ENCODE peak calls at places on chromosomes 2 and 18, in five cellular contexts. One of them, this sample, is unnamed.

GRCh38 chr18:23802817-23803216 is 113.6 kb downstream of the LAMA3 start:
- DNase-seq in endothelial cell of umbilical vein: no peak
- DNase-seq in upper lobe of right lung: no peak
- DNase-seq in A549: no peak
- DNase-seq in tibial artery: no peak
- DNase-seq in this sample: no peak

GRCh38 chr18:74929110-74929509 is 279.8 kb downstream of the PTGR3 start:
- DNase-seq in upper lobe of right lung: no peak
- DNase-seq in A549: no peak
- DNase-seq in endothelial cell of umbilical vein: peak; percentile 42
- DNase-seq in tibial artery: no peak
- DNase-seq in this sample: no peak

GRCh38 chr2:45168731-45169338 is 159.6 kb upstream of the SIX2 start:
- DNase-seq in endothelial cell of umbilical vein: peak; percentile 36
- DNase-seq in A549: peak; percentile 46
- DNase-seq in upper lobe of right lung: no peak
- DNase-seq in tibial artery: no peak
- DNase-seq in this sample: peak; percentile 26

GRCh38 chr2:125397535-125398251 is 1258.3 kb upstream of the GYPC start:
- DNase-seq in tibial artery: no peak
- DNase-seq in A549: no peak
- DNase-seq in upper lobe of right lung: no peak
- DNase-seq in endothelial cell of umbilical vein: no peak
- DNase-seq in this sample: no peak

GRCh38 chr2:210561482-210561881 is 5.1 kb downstream of the CPS1 start:
- DNase-seq in upper lobe of right lung: no peak
- DNase-seq in tibial artery: no peak
- DNase-seq in A549: no peak
- DNase-seq in endothelial cell of umbilical vein: no peak
- DNase-seq in this sample: no peak

GRCh38 chr2:113842919-113843736 is 46.8 kb upstream of the ACTR3 start:
- DNase-seq in upper lobe of right lung: no peak
- DNase-seq in A549: no peak
- DNase-seq in endothelial cell of umbilical vein: no peak
- DNase-seq in tibial artery: no peak
- DNase-seq in this sample: no peak

GRCh38 chr18:13395577-13395976 is 177.0 kb downstream of the LDLRAD4 start:
- DNase-seq in A549: no peak
- DNase-seq in endothelial cell of umbilical vein: no peak
- DNase-seq in tibial artery: no peak
- DNase-seq in upper lobe of right lung: no peak
- DNase-seq in this sample: no peak

GRCh38 chr2:232689152-232689910 is 7.8 kb upstream of the GIGYF2 start:
- DNase-seq in upper lobe of right lung: peak; percentile 60
- DNase-seq in tibial artery: no peak
- DNase-seq in endothelial cell of umbilical vein: peak; percentile 53
- DNase-seq in A549: no peak
- DNase-seq in this sample: no peak

GRCh38 chr2:212770240-212770639 is 231.6 kb upstream of the ERBB4 start:
- DNase-seq in tibial artery: no peak
- DNase-seq in upper lobe of right lung: no peak
- DNase-seq in A549: no peak
- DNase-seq in endothelial cell of umbilical vein: no peak
- DNase-seq in this sample: no peak

GRCh38 chr2:109470121-109470921 is 143.4 kb downstream of the SEPTIN10 start:
- DNase-seq in upper lobe of right lung: no peak
- DNase-seq in tibial artery: no peak
- DNase-seq in endothelial cell of umbilical vein: peak; percentile 80
- DNase-seq in A549: peak; percentile 30
- DNase-seq in this sample: no peak

GRCh38 chr2:20110876-20111275 is 59.4 kb upstream of the LAPTM4A start:
- DNase-seq in tibial artery: no peak
- DNase-seq in upper lobe of right lung: no peak
- DNase-seq in endothelial cell of umbilical vein: no peak
- DNase-seq in A549: no peak
- DNase-seq in this sample: no peak

GRCh38 chr2:221513251-221513650 is 58.9 kb downstream of the EPHA4 start:
- DNase-seq in upper lobe of right lung: no peak
- DNase-seq in A549: no peak
- DNase-seq in tibial artery: no peak
- DNase-seq in endothelial cell of umbilical vein: no peak
- DNase-seq in this sample: no peak

GRCh38 chr2:163207706-163208370 is 369.3 kb upstream of the KCNH7 start:
- DNase-seq in endothelial cell of umbilical vein: no peak
- DNase-seq in upper lobe of right lung: no peak
- DNase-seq in A549: no peak
- DNase-seq in tibial artery: no peak
- DNase-seq in this sample: no peak

GRCh38 chr2:38148501-38148900 is 72.5 kb upstream of the CYP1B1 start:
- DNase-seq in upper lobe of right lung: peak; percentile 66
- DNase-seq in endothelial cell of umbilical vein: no peak
- DNase-seq in tibial artery: peak; percentile 34
- DNase-seq in A549: peak; percentile 75
- DNase-seq in this sample: no peak

GRCh38 chr2:223010641-223011040 is 41.3 kb upstream of the KCNE4 start:
- DNase-seq in A549: no peak
- DNase-seq in endothelial cell of umbilical vein: no peak
- DNase-seq in tibial artery: no peak
- DNase-seq in upper lobe of right lung: no peak
- DNase-seq in this sample: no peak

GRCh38 chr18:2906522-2907458 is 60.0 kb downstream of the EMILIN2 start:
- DNase-seq in endothelial cell of umbilical vein: peak; percentile 24
- DNase-seq in upper lobe of right lung: peak; percentile 80
- DNase-seq in tibial artery: no peak
- DNase-seq in A549: peak; percentile 16
- DNase-seq in this sample: peak; percentile 50

GRCh38 chr2:164967781-164968228 is 12.5 kb upstream of the SLC38A11 start:
- DNase-seq in tibial artery: no peak
- DNase-seq in endothelial cell of umbilical vein: no peak
- DNase-seq in upper lobe of right lung: no peak
- DNase-seq in A549: peak; percentile 57
- DNase-seq in this sample: no peak

GRCh38 chr2:33620-34019 is 12.7 kb downstream of the FAM110C start:
- DNase-seq in A549: no peak
- DNase-seq in upper lobe of right lung: no peak
- DNase-seq in endothelial cell of umbilical vein: no peak
- DNase-seq in tibial artery: no peak
- DNase-seq in this sample: no peak

GRCh38 chr18:59141294-59142068 is 1.8 kb downstream of the SEC11C start:
- DNase-seq in upper lobe of right lung: no peak
- DNase-seq in tibial artery: no peak
- DNase-seq in endothelial cell of umbilical vein: no peak
- DNase-seq in A549: no peak
- DNase-seq in this sample: no peak

GRCh38 chr2:235921508-235922260 is 246.5 kb downstream of the GBX2 start:
- DNase-seq in upper lobe of right lung: no peak
- DNase-seq in endothelial cell of umbilical vein: no peak
- DNase-seq in tibial artery: no peak
- DNase-seq in A549: no peak
- DNase-seq in this sample: no peak

GRCh38 chr18:71398530-71398929 is 1109.7 kb downstream of the SOCS6 start:
- DNase-seq in A549: peak; percentile 3
- DNase-seq in upper lobe of right lung: no peak
- DNase-seq in endothelial cell of umbilical vein: peak; percentile 35
- DNase-seq in tibial artery: no peak
- DNase-seq in this sample: no peak

GRCh38 chr2:109478906-109479493 is 134.8 kb downstream of the SEPTIN10 start:
- DNase-seq in tibial artery: no peak
- DNase-seq in A549: no peak
- DNase-seq in upper lobe of right lung: no peak
- DNase-seq in endothelial cell of umbilical vein: no peak
- DNase-seq in this sample: no peak

GRCh38 chr18:75223687-75224347 is 13.2 kb downstream of the TSHZ1 start:
- DNase-seq in tibial artery: no peak
- DNase-seq in endothelial cell of umbilical vein: no peak
- DNase-seq in upper lobe of right lung: no peak
- DNase-seq in A549: no peak
- DNase-seq in this sample: no peak

GRCh38 chr2:102142829-102143449 is 393 bp downstream of the IL1R1 start:
- DNase-seq in A549: peak; percentile 47
- DNase-seq in endothelial cell of umbilical vein: no peak
- DNase-seq in tibial artery: no peak
- DNase-seq in upper lobe of right lung: no peak
- DNase-seq in this sample: no peak

GRCh38 chr2:146572598-146572997 is 1272.2 kb upstream of the ACVR2A start:
- DNase-seq in upper lobe of right lung: no peak
- DNase-seq in A549: no peak
- DNase-seq in tibial artery: no peak
- DNase-seq in endothelial cell of umbilical vein: no peak
- DNase-seq in this sample: no peak

GRCh38 chr2:38281095-38281742 is 95.9 kb downstream of the ATL2 start:
- DNase-seq in endothelial cell of umbilical vein: no peak
- DNase-seq in tibial artery: no peak
- DNase-seq in upper lobe of right lung: no peak
- DNase-seq in A549: no peak
- DNase-seq in this sample: no peak

GRCh38 chr2:40401896-40402295 is 50.0 kb downstream of the SLC8A1 start:
- DNase-seq in tibial artery: no peak
- DNase-seq in upper lobe of right lung: no peak
- DNase-seq in endothelial cell of umbilical vein: peak; percentile 67
- DNase-seq in A549: peak; percentile 64
- DNase-seq in this sample: no peak

GRCh38 chr2:123521868-123522267 is 503.2 kb upstream of the CNTNAP5 start:
- DNase-seq in tibial artery: no peak
- DNase-seq in endothelial cell of umbilical vein: no peak
- DNase-seq in A549: no peak
- DNase-seq in upper lobe of right lung: no peak
- DNase-seq in this sample: no peak
- H3K9me3 ChIP-seq in tibial artery: no peaks in the 10 kb centered on the region
- H3K9me3 ChIP-seq in endothelial cell of umbilical vein: peaks cover 2% of the 10 kb centered on the region
- H3K9me3 ChIP-seq in A549: no peaks in the 10 kb centered on the region
- H3K9me3 ChIP-seq in upper lobe of right lung: no peaks in the 10 kb centered on the region
- H3K9me3 ChIP-seq in this sample: no peaks in the 10 kb centered on the region

GRCh38 chr2:95361216-95361980 is 41.1 kb upstream of the FAHD2A start:
- DNase-seq in tibial artery: peak; percentile 12
- DNase-seq in A549: no peak
- DNase-seq in endothelial cell of umbilical vein: no peak
- DNase-seq in upper lobe of right lung: peak; percentile 20
- DNase-seq in this sample: no peak

GRCh38 chr2:95359035-95359434 is 43.5 kb upstream of the FAHD2A start:
- DNase-seq in endothelial cell of umbilical vein: no peak
- DNase-seq in upper lobe of right lung: no peak
- DNase-seq in tibial artery: peak; percentile 17
- DNase-seq in A549: no peak
- DNase-seq in this sample: no peak

GRCh38 chr2:95356821-95357700 is 45.4 kb upstream of the FAHD2A start:
- DNase-seq in A549: no peak
- DNase-seq in endothelial cell of umbilical vein: no peak
- DNase-seq in upper lobe of right lung: no peak
- DNase-seq in tibial artery: no peak
- DNase-seq in this sample: no peak

GRCh38 chr2:95357717-95358280 is 44.7 kb upstream of the FAHD2A start:
- DNase-seq in tibial artery: no peak
- DNase-seq in A549: no peak
- DNase-seq in endothelial cell of umbilical vein: no peak
- DNase-seq in upper lobe of right lung: peak; percentile 30
- DNase-seq in this sample: no peak

DNA sequence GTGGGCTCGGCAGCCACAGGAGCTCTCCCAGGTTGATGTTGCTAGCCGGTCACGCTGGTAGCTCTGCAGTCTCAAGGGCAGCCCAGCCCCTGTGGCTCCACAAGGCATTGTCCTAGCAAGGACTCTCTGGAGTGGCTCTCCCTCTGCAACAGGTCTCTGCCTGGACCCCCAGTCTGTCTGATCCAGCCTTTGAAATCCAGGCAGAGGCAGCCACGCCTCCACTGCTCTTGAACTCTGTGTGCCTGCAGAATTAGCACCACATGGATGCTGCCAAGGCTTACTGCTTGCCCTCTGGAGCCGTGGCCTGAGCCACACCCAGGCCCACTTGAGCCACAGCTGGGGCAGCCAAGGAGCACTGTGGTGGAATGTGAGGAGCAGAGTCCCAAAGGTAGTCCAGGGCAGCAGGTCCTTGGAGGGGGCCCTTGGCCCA is 43.0 kb upstream of the FAHD2A start:
- DNase-seq in upper lobe of right lung: no peak
- DNase-seq in endothelial cell of umbilical vein: no peak
- DNase-seq in A549: no peak
- DNase-seq in tibial artery: peak; percentile 16
- DNase-seq in this sample: no peak
- H3K9me3 ChIP-seq in upper lobe of right lung: no peaks in the 10 kb centered on the region
- H3K9me3 ChIP-seq in endothelial cell of umbilical vein: no peaks in the 10 kb centered on the region
- H3K9me3 ChIP-seq in A549: peaks cover 3% of the 10 kb centered on the region
- H3K9me3 ChIP-seq in tibial artery: peaks cover 5% of the 10 kb centered on the region
- H3K9me3 ChIP-seq in this sample: no peaks in the 10 kb centered on the region

DNA sequence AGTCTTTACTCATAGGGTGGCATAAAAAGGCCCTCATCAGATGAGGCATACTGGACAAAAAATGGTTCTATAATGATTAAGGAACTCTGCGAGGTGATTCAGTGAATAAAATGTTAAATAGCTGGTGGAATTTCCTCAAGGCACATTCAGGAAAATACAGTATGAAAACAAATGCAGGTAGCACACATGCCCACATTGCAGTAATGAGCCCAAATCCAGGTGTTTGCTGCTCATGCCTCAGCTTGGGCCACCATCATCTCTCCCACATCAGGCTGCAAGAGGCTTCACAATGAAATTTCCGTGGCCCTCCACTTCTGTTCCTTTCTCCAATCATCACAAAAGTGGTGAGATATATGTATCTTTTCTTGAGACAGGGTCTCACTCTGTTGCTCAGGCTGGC is 298.3 kb downstream of the NBAS start:
- DNase-seq in upper lobe of right lung: no peak
- DNase-seq in A549: no peak
- DNase-seq in tibial artery: no peak
- DNase-seq in endothelial cell of umbilical vein: no peak
- DNase-seq in this sample: no peak
- H3K9me3 ChIP-seq in upper lobe of right lung: no peaks in the 10 kb centered on the region
- H3K9me3 ChIP-seq in A549: no peaks in the 10 kb centered on the region
- H3K9me3 ChIP-seq in tibial artery: peaks cover 11% of the 10 kb centered on the region
- H3K9me3 ChIP-seq in endothelial cell of umbilical vein: no peaks in the 10 kb centered on the region
- H3K9me3 ChIP-seq in this sample: no peaks in the 10 kb centered on the region

DNA sequence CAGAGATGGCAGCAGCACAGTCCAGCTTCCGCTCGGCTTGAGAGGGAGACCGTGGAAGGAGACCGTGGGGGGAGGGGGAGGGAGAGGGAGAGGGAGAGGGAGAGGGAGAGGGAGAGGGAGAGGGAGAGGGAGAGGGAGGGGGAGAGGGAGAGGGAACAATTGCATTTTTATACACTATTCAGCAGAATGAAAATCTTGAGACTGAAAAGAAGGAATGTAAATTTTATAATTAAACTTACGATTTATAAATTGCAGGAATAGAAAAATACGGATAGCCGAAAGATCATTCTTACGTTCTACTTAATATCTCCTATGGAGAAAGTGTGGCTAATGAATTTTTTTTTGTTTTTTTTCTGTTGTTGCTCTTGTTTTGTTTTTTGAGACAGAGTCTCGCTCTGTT is 12.5 kb upstream of the COLEC12 start:
- DNase-seq in tibial artery: no peak
- DNase-seq in upper lobe of right lung: no peak
- DNase-seq in A549: no peak
- DNase-seq in endothelial cell of umbilical vein: no peak
- DNase-seq in this sample: no peak
- H3K9me3 ChIP-seq in tibial artery: no peaks in the 10 kb centered on the region
- H3K9me3 ChIP-seq in upper lobe of right lung: no peaks in the 10 kb centered on the region
- H3K9me3 ChIP-seq in A549: no peaks in the 10 kb centered on the region
- H3K9me3 ChIP-seq in endothelial cell of umbilical vein: no peaks in the 10 kb centered on the region
- H3K9me3 ChIP-seq in this sample: no peaks in the 10 kb centered on the region

This sample was measured in naive thymus-derived CD4-positive, alpha-beta T cell.